ENCODE peak calls at places on chromosomes 12 and 14, in seven cellular contexts. D is astrocyte of the spinal cord, Z is HCT116, R is dorsolateral prefrontal cortex, H is bronchial epithelial cell, W is Peyer's patch, I is pancreas. K is an unnamed sample.

GRCh38 chr14:68248481-68249255 is 429.1 kb downstream of the RAD51B start:
- DNase-seq in H (peak; percentile 58), I (peak; percentile 40), R (no peak), W (no peak), D (peak; percentile 85), Z (peak; percentile 28), K (no peak)

GRCh38 chr12:48865141-48865440 is 579 bp downstream of the RND1 start:
- DNase-seq in I (no peak), H (no peak), R (no peak), W (no peak), D (no peak), Z (no peak), K (no peak)

GRCh38 chr14:32251530-32251929 is 48.5 kb upstream of the RNU6-8 start:
- DNase-seq in D (no peak), Z (no peak), I (no peak), W (no peak), H (no peak), R (no peak), K (no peak)

GRCh38 chr12:98483621-98484455 is 31.6 kb upstream of the TMPO start:
- DNase-seq in H (no peak), I (peak; percentile 71), W (no peak), D (no peak), R (no peak), Z (no peak), K (no peak)

GRCh38 chr14:55000381-55000780 is 26.5 kb downstream of the WDHD1 start:
- DNase-seq in R (no peak), W (no peak), Z (no peak), I (no peak), H (no peak), D (peak; percentile 42), K (no peak)

GRCh38 chr14:35969310-35969709 is 143.2 kb downstream of the BRMS1L start:
- DNase-seq in I (no peak), D (no peak), R (no peak), Z (no peak), W (no peak), H (no peak), K (no peak)

GRCh38 chr14:71932229-71932951 is at the start of gene RGS6:
- DNase-seq in Z (peak; percentile 43), D (no peak), H (peak; percentile 34), W (no peak), R (no peak), I (peak; percentile 37), K (no peak)

GRCh38 chr12:51475543-51475942 is 50.9 kb downstream of the SLC4A8 start:
- DNase-seq in Z (no peak), I (peak; percentile 43), R (no peak), W (no peak), H (peak; percentile 2), D (no peak), K (no peak)

GRCh38 chr12:63816031-63816430 is 28.5 kb upstream of the SRGAP1 start:
- DNase-seq in I (no peak), H (no peak), Z (no peak), D (no peak), W (no peak), R (no peak), K (no peak)

GRCh38 chr14:93939304-93940229 is 12.4 kb downstream of the FAM181A start:
- DNase-seq in D (peak; percentile 62), H (peak; percentile 56), I (peak; percentile 72), R (peak; percentile 67), W (peak; percentile 94), Z (peak; percentile 56), K (peak; percentile 86)

GRCh38 chr14:39267592-39268112 is 33.9 kb downstream of the MIA2 start:
- DNase-seq in D (peak; percentile 28), I (no peak), R (no peak), H (peak; percentile 44), W (no peak), Z (peak; percentile 24), K (no peak)

GRCh38 chr14:29144598-29144997 is 378.0 kb downstream of the FOXG1 start:
- DNase-seq in W (no peak), R (no peak), D (peak; percentile 88), Z (no peak), I (no peak), H (peak; percentile 35), K (no peak)

GRCh38 chr12:104890463-104891096 is 67.5 kb downstream of the SLC41A2 start:
- DNase-seq in Z (no peak), H (peak; percentile 28), R (no peak), D (no peak), I (no peak), W (no peak), K (no peak)

GRCh38 chr12:71772728-71773127 is 18.1 kb downstream of the RAB21 start:
- DNase-seq in H (no peak), R (no peak), D (no peak), W (no peak), I (no peak), Z (no peak), K (no peak)

GRCh38 chr14:32457213-32457920 is 128.3 kb downstream of the AKAP6 start:
- DNase-seq in I (no peak), Z (no peak), H (no peak), R (no peak), W (no peak), D (peak; percentile 77), K (no peak)

GRCh38 chr12:104410326-104410725 is 46.4 kb upstream of the CHST11 start:
- DNase-seq in H (no peak), W (no peak), I (no peak), Z (no peak), R (no peak), D (no peak), K (no peak)

GRCh38 chr14:71521238-71521637 is 411.0 kb upstream of the RGS6 start:
- DNase-seq in I (no peak), R (no peak), W (no peak), D (no peak), Z (no peak), H (no peak), K (no peak)

GRCh38 chr12:108696111-108696995 is 35.0 kb downstream of the CORO1C start:
- DNase-seq in H (peak; percentile 100), R (no peak), W (no peak), D (peak; percentile 99), Z (no peak), I (no peak), K (peak; percentile 72)

GRCh38 chr12:50215033-50215432 is 47.9 kb upstream of the CERS5 start:
- DNase-seq in W (no peak), H (peak; percentile 51), D (peak; percentile 38), Z (no peak), R (no peak), I (no peak), K (no peak)

GRCh38 chr12:120538281-120539156 is 4.4 kb downstream of the RNF10 start:
- DNase-seq in H (peak; percentile 55), R (no peak), D (peak; percentile 79), W (peak; percentile 77), I (peak; percentile 64), Z (no peak), K (peak; percentile 51)

GRCh38 chr12:46774011-46774633 is 51.7 kb downstream of the SLC38A4 start:
- DNase-seq in H (peak; percentile 26), I (no peak), Z (no peak), R (no peak), W (no peak), D (peak; percentile 43), K (no peak)

GRCh38 chr12:93990832-93991748 is 157.3 kb upstream of the PLXNC1 start:
- DNase-seq in Z (no peak), W (peak; percentile 59), D (peak; percentile 62), I (no peak), H (no peak), R (peak; percentile 60), K (no peak)

GRCh38 chr14:75609606-75610476 is 31.4 kb downstream of the FLVCR2 start:
- DNase-seq in I (no peak), H (no peak), D (peak; percentile 67), R (no peak), W (no peak), Z (no peak), K (peak; percentile 73)

GRCh38 chr12:110699591-110700445 is 10.9 kb upstream of the HVCN1 start:
- DNase-seq in H (no peak), W (peak; percentile 48), D (no peak), Z (no peak), R (no peak), I (no peak), K (no peak)
- TF ChIP-seq CTCF in H (no peak), W (no peak), D (no peak), Z (peak; percentile 33), R (no peak), I (no peak), K (no peak)

GRCh38 chr12:57522019-57522886 is at the start of gene MBD6:
- DNase-seq in W (peak; percentile 96), H (peak; percentile 91), R (peak; percentile 86), Z (peak; percentile 75), I (peak; percentile 95), D (peak; percentile 96), K (peak; percentile 92)
- TF ChIP-seq CTCF in W (no peak), H (no peak), R (no peak), Z (no peak), I (no peak), D (no peak), K (no peak)

GRCh38 chr12:1413930-1414329 is 180.5 kb downstream of the FBXL14 start:
- DNase-seq in I (no peak), R (no peak), W (no peak), H (no peak), Z (no peak), D (no peak), K (no peak)

GRCh38 chr12:1405619-1406018 is 188.8 kb downstream of the FBXL14 start:
- DNase-seq in Z (no peak), H (no peak), I (no peak), D (no peak), W (no peak), R (no peak), K (no peak)

DNA sequence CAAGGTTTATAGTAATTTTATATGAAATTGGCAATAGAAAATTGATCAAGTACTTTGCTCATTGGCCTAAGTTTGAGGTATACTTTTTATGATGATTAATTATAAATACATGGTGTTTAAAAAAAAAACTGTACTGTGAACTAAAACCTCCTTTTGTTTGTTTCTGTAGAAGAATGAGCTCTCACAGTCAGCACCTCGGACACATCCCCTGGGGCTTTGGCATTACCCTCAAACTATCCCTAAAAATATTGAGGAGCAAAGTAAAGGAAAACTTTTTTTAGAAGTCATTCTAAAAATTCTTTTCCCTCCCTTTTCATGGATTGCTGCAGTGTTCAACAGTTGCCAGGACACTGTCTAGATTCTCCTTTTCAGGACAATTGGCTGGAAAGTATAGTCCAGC is 183.6 kb downstream of the FBXL14 start:
- DNase-seq in I (no peak), Z (no peak), H (no peak), D (no peak), R (no peak), W (no peak), K (no peak)
- TF ChIP-seq CTCF in I (no peak), Z (no peak), H (no peak), D (no peak), R (no peak), W (no peak), K (no peak)

GRCh38 chr14:56657604-56658003 is 78.0 kb downstream of the TMEM260 start:
- DNase-seq in H (no peak), W (no peak), D (no peak), Z (no peak), I (no peak), R (no peak), K (no peak)

GRCh38 chr14:56661478-56661877 is 81.9 kb downstream of the TMEM260 start:
- DNase-seq in I (no peak), Z (no peak), D (no peak), H (no peak), W (no peak), R (no peak), K (no peak)

GRCh38 chr14:56660677-56661389 is 81.2 kb downstream of the TMEM260 start:
- DNase-seq in Z (no peak), R (no peak), I (no peak), H (no peak), D (no peak), W (no peak), K (no peak)

GRCh38 chr14:56659361-56659760 is 79.8 kb downstream of the TMEM260 start:
- DNase-seq in H (no peak), R (no peak), W (no peak), Z (no peak), I (no peak), D (no peak), K (no peak)

GRCh38 chr14:56659964-56660551 is 80.5 kb downstream of the TMEM260 start:
- DNase-seq in W (no peak), R (no peak), Z (peak; percentile 32), D (peak; percentile 44), H (peak; percentile 69), I (no peak), K (no peak)
- TF ChIP-seq CTCF in W (peak; percentile 71), R (peak; percentile 49), Z (peak; percentile 80), D (peak; percentile 71), H (peak; percentile 72), I (peak; percentile 37), K (peak; percentile 44)

K was measured in CD14-positive monocyte.